ENCODE peak calls at places on chromosome 20, in six cellular contexts. A is GM12878, C is WTC11, J is K562, L is HepG2, O is H1. U is an unnamed sample.

GRCh38 chr20:35883778-35884540 is 70.3 kb downstream of the SCAND1 start:
- DNase-seq in J (peak; percentile 64), L (peak; percentile 82), C (peak; percentile 72), A (no peak), O (peak; percentile 69), U (peak; percentile 85)

GRCh38 chr20:4272225-4272624 is 256.9 kb upstream of the RNF24 start:
- DNase-seq in J (no peak), A (no peak), C (no peak), L (no peak), O (no peak), U (no peak)

GRCh38 chr20:32792316-32792715 is 27.4 kb upstream of the MAPRE1 start:
- DNase-seq in A (peak; percentile 53), J (no peak), L (peak; percentile 75), O (no peak), C (no peak), U (no peak)

GRCh38 chr20:1189827-1190226 is 5.0 kb upstream of the TMEM74B start:
- DNase-seq in C (no peak), L (no peak), O (no peak), J (no peak), A (no peak), U (no peak)

GRCh38 chr20:4047614-4048013 is 32.3 kb upstream of the RNF24 start:
- DNase-seq in O (no peak), L (no peak), J (no peak), A (no peak), C (no peak), U (no peak)

GRCh38 chr20:38554986-38555385 is 26.0 kb upstream of the ADIG start:
- DNase-seq in J (no peak), A (no peak), C (no peak), L (no peak), O (no peak), U (no peak)

GRCh38 chr20:16385891-16386290 is 187.4 kb downstream of the KIF16B start:
- DNase-seq in O (no peak), C (no peak), J (no peak), L (no peak), A (no peak), U (no peak)

GRCh38 chr20:36408219-36408618 is 102.1 kb downstream of the DLGAP4 start:
- DNase-seq in C (no peak), O (no peak), J (peak; percentile 16), L (peak; percentile 26), A (no peak), U (no peak)

GRCh38 chr20:41014557-41015088 is 14.0 kb upstream of the TOP1 start:
- DNase-seq in C (no peak), O (no peak), J (no peak), L (peak; percentile 49), A (no peak), U (no peak)

GRCh38 chr20:5002077-5002413 is 735 bp upstream of the SLC23A2 start:
- DNase-seq in O (no peak), C (peak; percentile 68), J (no peak), L (no peak), A (no peak), U (no peak)

GRCh38 chr20:37907677-37908397 is 4.9 kb downstream of the VSTM2L start:
- DNase-seq in A (no peak), O (no peak), C (peak; percentile 46), J (no peak), L (no peak), U (no peak)

GRCh38 chr20:50516935-50517816 is 7.0 kb downstream of the PTPN1 start:
- DNase-seq in A (no peak), L (no peak), J (no peak), C (no peak), O (no peak), U (no peak)

GRCh38 chr20:63675681-63676368 is 17.7 kb downstream of the RTEL1 start:
- DNase-seq in O (no peak), A (no peak), L (no peak), C (no peak), J (no peak), U (no peak)

GRCh38 chr20:37392441-37393195 is 46.7 kb downstream of the SRC start:
- DNase-seq in O (no peak), C (peak; percentile 50), J (peak; percentile 64), L (peak; percentile 67), A (no peak), U (no peak)

GRCh38 chr20:51532577-51533191 is 9.8 kb downstream of the NFATC2 start:
- DNase-seq in L (no peak), O (no peak), A (no peak), C (no peak), J (no peak), U (no peak)

GRCh38 chr20:53579266-53579580 is 14.4 kb downstream of the ZNF217 start:
- DNase-seq in C (no peak), J (no peak), O (no peak), A (no peak), L (no peak), U (no peak)

DNA sequence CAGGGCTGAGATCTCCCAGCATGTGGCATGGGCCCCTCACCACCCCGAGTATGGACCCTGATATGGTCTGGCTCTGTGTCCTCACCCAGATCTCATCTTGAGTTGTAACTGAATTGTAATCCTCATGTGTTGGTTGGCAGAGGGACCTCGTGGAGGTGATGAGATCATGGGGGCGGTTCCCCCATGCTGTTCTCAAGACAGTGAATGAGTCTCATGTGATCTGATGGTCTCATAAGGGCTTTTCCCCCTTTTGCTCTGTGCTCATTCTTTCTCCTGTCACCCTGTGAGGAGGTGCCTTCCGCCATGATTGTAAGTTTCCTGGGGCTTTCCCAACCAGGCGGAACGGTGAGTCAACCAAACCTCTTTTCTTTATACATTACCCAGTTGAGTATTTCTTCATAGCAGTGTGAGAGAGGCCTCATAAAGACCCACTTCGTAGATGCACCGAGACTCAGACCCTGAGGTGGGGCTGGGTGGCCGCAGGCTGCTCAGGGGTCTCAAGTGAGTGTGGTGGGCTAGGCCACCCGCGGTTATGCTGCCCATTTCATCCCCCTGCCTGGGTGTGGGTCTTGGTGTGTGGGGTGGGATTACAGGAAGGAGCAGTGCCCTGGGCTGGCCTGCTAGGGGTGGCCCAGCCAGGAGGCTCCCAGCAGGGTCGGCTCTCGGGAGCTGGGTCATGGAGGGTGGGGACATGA is 26.2 kb upstream of the GATA5 start:
- DNase-seq in C (no peak), A (peak; percentile 72), J (peak; percentile 37), O (no peak), L (no peak), U (no peak)
- TF ChIP-seq ATF3 in C (no peak), A (no peak), J (peak; percentile 83), O (no peak), L (no peak), U (no peak)

GRCh38 chr20:21433329-21433890 is 36.1 kb upstream of the NKX2-4 start:
- DNase-seq in J (peak; percentile 8), A (no peak), L (no peak), C (no peak), O (no peak), U (no peak)
- TF ChIP-seq ATF3 in J (peak; percentile 14), A (no peak), L (no peak), C (no peak), O (no peak), U (no peak)

GRCh38 chr20:19779634-19780033 is 21.6 kb downstream of the RIN2 start:
- DNase-seq in A (peak; percentile 38), C (no peak), J (no peak), L (no peak), O (no peak), U (no peak)
- TF ChIP-seq ATF3 in A (no peak), C (no peak), J (no peak), L (no peak), O (no peak), U (no peak)

GRCh38 chr20:34512955-34513419 is 3.2 kb upstream of the DYNLRB1 start:
- DNase-seq in A (no peak), C (no peak), L (no peak), J (no peak), O (no peak), U (no peak)

GRCh38 chr20:34514897-34515483 is 1.2 kb upstream of the DYNLRB1 start:
- DNase-seq in L (no peak), A (no peak), J (no peak), O (no peak), C (no peak), U (no peak)

GRCh38 chr20:34510575-34510974 is 5.6 kb upstream of the DYNLRB1 start:
- DNase-seq in L (no peak), A (no peak), J (no peak), C (no peak), O (no peak), U (no peak)

GRCh38 chr20:34511891-34512265 is 4.3 kb upstream of the DYNLRB1 start:
- DNase-seq in O (no peak), C (no peak), A (no peak), J (no peak), L (peak; percentile 73), U (no peak)

DNA sequence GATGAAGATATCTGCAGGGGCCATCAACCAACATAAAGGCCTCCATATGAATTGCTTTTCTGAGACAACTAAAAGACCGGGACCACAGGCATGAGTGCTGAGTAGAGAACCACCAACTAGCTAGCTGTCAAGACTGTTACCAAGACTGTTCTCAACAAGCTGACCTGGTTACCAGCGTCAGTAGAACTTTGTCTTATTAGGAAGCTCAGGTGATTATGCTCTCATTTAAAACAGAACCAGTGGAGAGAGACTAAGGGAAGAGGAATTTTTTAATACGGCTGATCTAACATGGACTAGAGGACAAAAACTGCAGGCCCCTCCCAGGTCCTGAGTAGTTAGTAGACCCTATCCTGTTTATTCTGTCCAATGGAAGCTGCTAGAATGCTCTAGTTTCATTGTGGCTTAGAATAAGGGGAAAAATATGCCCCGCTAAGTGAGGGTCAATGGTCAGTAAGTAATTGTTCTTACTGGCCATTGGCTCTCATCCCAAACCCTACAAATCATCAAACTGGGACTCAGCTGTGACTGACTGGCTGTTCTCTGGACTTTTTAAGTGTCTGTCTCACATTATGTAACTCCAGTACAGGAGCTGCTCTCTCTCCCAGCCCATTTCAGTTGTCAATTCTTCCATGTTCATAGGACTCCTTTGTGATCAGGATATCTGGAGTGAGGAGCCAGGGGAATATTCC is 3.8 kb upstream of the DYNLRB1 start:
- DNase-seq in L (peak; percentile 59), O (no peak), A (no peak), J (no peak), C (no peak), U (no peak)
- TF ChIP-seq ATF3 in L (no peak), O (no peak), A (no peak), J (no peak), C (no peak), U (no peak)

GRCh38 chr20:59154317-59155013 is 9.2 kb upstream of the ZNF831 start:
- DNase-seq in A (no peak), O (no peak), C (no peak), L (no peak), J (no peak), U (no peak)

GRCh38 chr20:59151820-59152219 is 11.8 kb upstream of the ZNF831 start:
- DNase-seq in O (no peak), J (no peak), L (no peak), A (no peak), C (no peak), U (no peak)

GRCh38 chr20:59153832-59154231 is 9.8 kb upstream of the ZNF831 start:
- DNase-seq in C (no peak), J (no peak), L (no peak), A (no peak), O (no peak), U (no peak)

GRCh38 chr20:59152559-59153354 is 10.9 kb upstream of the ZNF831 start:
- DNase-seq in L (no peak), A (no peak), O (no peak), C (no peak), J (no peak), U (no peak)

GRCh38 chr20:59153355-59153681 is 10.3 kb upstream of the ZNF831 start:
- DNase-seq in A (no peak), O (no peak), L (no peak), C (no peak), J (no peak), U (no peak)
- TF ChIP-seq ATF3 in A (no peak), O (no peak), L (no peak), C (no peak), J (no peak), U (no peak)

U was measured in HCT116.